ENCODE peak calls at places on chromosomes 7 and 10, in six cellular contexts. One of them, this sample, is unnamed.

GRCh38 chr7:143205560-143206293 is 16.1 kb upstream of the TAS2R40 start:
- DNase-seq in lung: peak; percentile 40
- DNase-seq in mucosa of descending colon: no peak
- DNase-seq in heart right ventricle: peak; percentile 23
- DNase-seq in lower leg skin: peak; percentile 48
- DNase-seq in IMR-90: no peak
- DNase-seq in this sample: no peak

GRCh38 chr10:91022924-91023707 is 102.2 kb upstream of the ANKRD1 start:
- DNase-seq in lung: no peak
- DNase-seq in mucosa of descending colon: no peak
- DNase-seq in heart right ventricle: peak; percentile 24
- DNase-seq in lower leg skin: no peak
- DNase-seq in IMR-90: no peak
- DNase-seq in this sample: peak; percentile 27

GRCh38 chr10:126945351-126946035 is 40.3 kb downstream of the DOCK1 start:
- DNase-seq in lung: no peak
- DNase-seq in mucosa of descending colon: no peak
- DNase-seq in heart right ventricle: no peak
- DNase-seq in lower leg skin: no peak
- DNase-seq in IMR-90: no peak
- DNase-seq in this sample: peak; percentile 53

GRCh38 chr7:50387351-50387750 is 62.8 kb downstream of the FIGNL1 start:
- DNase-seq in lung: no peak
- DNase-seq in mucosa of descending colon: no peak
- DNase-seq in heart right ventricle: no peak
- DNase-seq in lower leg skin: no peak
- DNase-seq in IMR-90: no peak
- DNase-seq in this sample: no peak

GRCh38 chr7:106219170-106219569 is 65.6 kb downstream of the NAMPT start:
- DNase-seq in lung: no peak
- DNase-seq in mucosa of descending colon: no peak
- DNase-seq in heart right ventricle: no peak
- DNase-seq in lower leg skin: no peak
- DNase-seq in IMR-90: no peak
- DNase-seq in this sample: no peak

GRCh38 chr7:140541513-140542192 is 62.3 kb upstream of the MKRN1 start:
- DNase-seq in lung: peak; percentile 44
- DNase-seq in mucosa of descending colon: peak; percentile 62
- DNase-seq in heart right ventricle: peak; percentile 38
- DNase-seq in lower leg skin: no peak
- DNase-seq in IMR-90: peak; percentile 96
- DNase-seq in this sample: peak; percentile 74

GRCh38 chr7:134768243-134768642 is 11.2 kb upstream of the CALD1 start:
- DNase-seq in lung: no peak
- DNase-seq in mucosa of descending colon: no peak
- DNase-seq in heart right ventricle: no peak
- DNase-seq in lower leg skin: no peak
- DNase-seq in IMR-90: no peak
- DNase-seq in this sample: no peak

GRCh38 chr7:156104501-156105336 is 292.5 kb upstream of the SHH start:
- DNase-seq in lung: no peak
- DNase-seq in mucosa of descending colon: no peak
- DNase-seq in heart right ventricle: no peak
- DNase-seq in lower leg skin: no peak
- DNase-seq in IMR-90: no peak
- DNase-seq in this sample: no peak

GRCh38 chr7:105878746-105879605 is 2.6 kb upstream of the ATXN7L1 start:
- DNase-seq in lung: no peak
- DNase-seq in mucosa of descending colon: no peak
- DNase-seq in heart right ventricle: no peak
- DNase-seq in lower leg skin: no peak
- DNase-seq in IMR-90: no peak
- DNase-seq in this sample: no peak

GRCh38 chr10:3848768-3849643 is 64.0 kb upstream of the KLF6 start:
- DNase-seq in lung: no peak
- DNase-seq in mucosa of descending colon: no peak
- DNase-seq in heart right ventricle: no peak
- DNase-seq in lower leg skin: no peak
- DNase-seq in IMR-90: peak; percentile 86
- DNase-seq in this sample: peak; percentile 67

GRCh38 chr10:17913604-17914003 is 38.1 kb upstream of the SLC39A12 start:
- DNase-seq in lung: no peak
- DNase-seq in mucosa of descending colon: no peak
- DNase-seq in heart right ventricle: no peak
- DNase-seq in lower leg skin: no peak
- DNase-seq in IMR-90: no peak
- DNase-seq in this sample: no peak

GRCh38 chr10:17912764-17913163 is 39.0 kb upstream of the SLC39A12 start:
- DNase-seq in lung: no peak
- DNase-seq in mucosa of descending colon: no peak
- DNase-seq in heart right ventricle: no peak
- DNase-seq in lower leg skin: no peak
- DNase-seq in IMR-90: no peak
- DNase-seq in this sample: no peak

GRCh38 chr10:17906002-17906401 is 45.7 kb upstream of the SLC39A12 start:
- DNase-seq in lung: no peak
- DNase-seq in mucosa of descending colon: no peak
- DNase-seq in heart right ventricle: no peak
- DNase-seq in lower leg skin: no peak
- DNase-seq in IMR-90: no peak
- DNase-seq in this sample: no peak

GRCh38 chr10:17914169-17915045 is 37.3 kb upstream of the SLC39A12 start:
- DNase-seq in lung: no peak
- DNase-seq in mucosa of descending colon: no peak
- DNase-seq in heart right ventricle: no peak
- DNase-seq in lower leg skin: no peak
- DNase-seq in IMR-90: no peak
- DNase-seq in this sample: no peak

GRCh38 chr10:17910144-17910789 is 41.5 kb upstream of the SLC39A12 start:
- DNase-seq in lung: no peak
- DNase-seq in mucosa of descending colon: no peak
- DNase-seq in heart right ventricle: peak; percentile 56
- DNase-seq in lower leg skin: peak; percentile 29
- DNase-seq in IMR-90: peak; percentile 63
- DNase-seq in this sample: peak; percentile 72
- TF ChIP-seq CTCF in lung: peak; percentile 9
- TF ChIP-seq CTCF in mucosa of descending colon: peak; percentile 19
- TF ChIP-seq CTCF in heart right ventricle: peak; percentile 58
- TF ChIP-seq CTCF in lower leg skin: no peak
- TF ChIP-seq CTCF in IMR-90: peak; percentile 65
- TF ChIP-seq CTCF in this sample: peak; percentile 58

GRCh38 chr7:6691609-6692106 is 15.1 kb downstream of the ZNF12 start:
- DNase-seq in lung: no peak
- DNase-seq in mucosa of descending colon: no peak
- DNase-seq in heart right ventricle: no peak
- DNase-seq in lower leg skin: no peak
- DNase-seq in IMR-90: peak; percentile 30
- DNase-seq in this sample: no peak
- H3K4me3 ChIP-seq in lung: no peak overlapping the region
- H3K4me3 ChIP-seq in mucosa of descending colon: no peak overlapping the region
- H3K4me3 ChIP-seq in heart right ventricle: no peak overlapping the region
- H3K4me3 ChIP-seq in lower leg skin: no peak overlapping the region
- H3K4me3 ChIP-seq in IMR-90: no peak overlapping the region
- H3K4me3 ChIP-seq in this sample: no peak overlapping the region

GRCh38 chr10:132904169-132904813 is 38.1 kb downstream of the CFAP46 start:
- DNase-seq in lung: no peak
- DNase-seq in mucosa of descending colon: peak; percentile 38
- DNase-seq in heart right ventricle: no peak
- DNase-seq in lower leg skin: no peak
- DNase-seq in IMR-90: peak; percentile 24
- DNase-seq in this sample: no peak
- TF ChIP-seq CTCF in lung: no peak
- TF ChIP-seq CTCF in mucosa of descending colon: peak; percentile 58
- TF ChIP-seq CTCF in heart right ventricle: peak; percentile 64
- TF ChIP-seq CTCF in lower leg skin: no peak
- TF ChIP-seq CTCF in IMR-90: peak; percentile 71
- TF ChIP-seq CTCF in this sample: peak; percentile 72

DNA sequence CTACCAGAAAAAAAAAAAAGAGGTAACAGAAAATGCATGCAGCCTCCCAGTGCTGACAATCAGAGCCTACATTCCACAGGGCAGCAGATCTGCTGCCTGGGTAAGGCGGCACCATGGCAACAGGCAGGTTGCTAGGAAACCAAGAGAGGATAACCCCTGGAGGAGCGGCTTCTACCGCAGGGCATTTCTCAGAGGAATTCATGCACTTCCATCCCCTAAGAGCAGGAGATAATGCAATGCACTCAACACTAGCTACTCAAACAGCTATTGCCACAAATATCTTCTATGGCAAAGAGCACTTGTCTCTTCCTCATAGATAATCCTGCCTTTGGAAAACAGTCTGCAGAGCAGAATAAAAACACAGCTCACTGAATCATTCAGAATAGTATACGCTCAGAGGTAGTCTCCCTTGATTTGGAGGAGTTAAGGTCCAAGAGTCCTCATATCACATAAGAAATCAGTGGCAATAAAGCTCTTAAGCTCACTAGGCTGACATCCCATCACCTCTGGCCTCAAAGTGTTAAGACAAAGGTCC is 10.8 kb downstream of the PSAP start:
- DNase-seq in lung: peak; percentile 62
- DNase-seq in mucosa of descending colon: peak; percentile 58
- DNase-seq in heart right ventricle: peak; percentile 76
- DNase-seq in lower leg skin: no peak
- DNase-seq in IMR-90: peak; percentile 96
- DNase-seq in this sample: peak; percentile 92
- H3K4me3 ChIP-seq in lung: no peak overlapping the region
- H3K4me3 ChIP-seq in mucosa of descending colon: no peak overlapping the region
- H3K4me3 ChIP-seq in heart right ventricle: no peak overlapping the region
- H3K4me3 ChIP-seq in lower leg skin: no peak overlapping the region
- H3K4me3 ChIP-seq in IMR-90: no peak overlapping the region
- H3K4me3 ChIP-seq in this sample: no peak overlapping the region

GRCh38 chr7:119643558-119643957 is 629.4 kb upstream of the KCND2 start:
- DNase-seq in lung: no peak
- DNase-seq in mucosa of descending colon: no peak
- DNase-seq in heart right ventricle: no peak
- DNase-seq in lower leg skin: no peak
- DNase-seq in IMR-90: no peak
- DNase-seq in this sample: no peak

GRCh38 chr7:119640861-119641260 is 632.1 kb upstream of the KCND2 start:
- DNase-seq in lung: no peak
- DNase-seq in mucosa of descending colon: no peak
- DNase-seq in heart right ventricle: no peak
- DNase-seq in lower leg skin: no peak
- DNase-seq in IMR-90: no peak
- DNase-seq in this sample: no peak

GRCh38 chr7:119640326-119640725 is 632.6 kb upstream of the KCND2 start:
- DNase-seq in lung: no peak
- DNase-seq in mucosa of descending colon: no peak
- DNase-seq in heart right ventricle: no peak
- DNase-seq in lower leg skin: no peak
- DNase-seq in IMR-90: no peak
- DNase-seq in this sample: no peak
- TF ChIP-seq CTCF in lung: no peak
- TF ChIP-seq CTCF in mucosa of descending colon: no peak
- TF ChIP-seq CTCF in heart right ventricle: no peak
- TF ChIP-seq CTCF in lower leg skin: no peak
- TF ChIP-seq CTCF in IMR-90: no peak
- TF ChIP-seq CTCF in this sample: no peak

This sample was measured in foreskin fibroblast.